ENCODE peak calls at places on chromosomes 13 and 19, in six cellular contexts. One of them, this sample, is unnamed. For H3K4me1, the result is how much of the 10 kb centered on the place peaks cover.

GRCh38 chr19:30602661-30603322 is 230.6 kb downstream of the ZNF536 start:
- DNase-seq in HCT116: no peak
- DNase-seq in K562: no peak
- DNase-seq in GM23338: no peak
- DNase-seq in stomach: no peak
- DNase-seq in esophagus muscularis mucosa: peak
- DNase-seq in this sample: no peak

GRCh38 chr19:16372065-16372915 is 47.7 kb downstream of the KLF2 start:
- DNase-seq in HCT116: no peak
- DNase-seq in K562: no peak
- DNase-seq in GM23338: no peak
- DNase-seq in stomach: no peak
- DNase-seq in esophagus muscularis mucosa: no peak
- DNase-seq in this sample: no peak

GRCh38 chr13:27662738-27663470 is 41.2 kb downstream of the POLR1D start:
- DNase-seq in HCT116: no peak
- DNase-seq in K562: no peak
- DNase-seq in GM23338: no peak
- DNase-seq in stomach: no peak
- DNase-seq in esophagus muscularis mucosa: no peak
- DNase-seq in this sample: no peak

GRCh38 chr19:17671906-17672305 is 16.2 kb downstream of the UNC13A start:
- DNase-seq in HCT116: peak
- DNase-seq in K562: peak
- DNase-seq in GM23338: peak
- DNase-seq in stomach: no peak
- DNase-seq in esophagus muscularis mucosa: no peak
- DNase-seq in this sample: no peak

GRCh38 chr13:113083402-113084061 is 22.1 kb upstream of the F7 start:
- DNase-seq in HCT116: peak
- DNase-seq in K562: no peak
- DNase-seq in GM23338: no peak
- DNase-seq in stomach: no peak
- DNase-seq in esophagus muscularis mucosa: no peak
- DNase-seq in this sample: peak

GRCh38 chr13:40515702-40516101 is 150.7 kb downstream of the FOXO1 start:
- DNase-seq in HCT116: no peak
- DNase-seq in K562: no peak
- DNase-seq in GM23338: no peak
- DNase-seq in stomach: no peak
- DNase-seq in esophagus muscularis mucosa: no peak
- DNase-seq in this sample: no peak

GRCh38 chr13:60335531-60335930 is 61.5 kb upstream of the TDRD3 start:
- DNase-seq in HCT116: no peak
- DNase-seq in K562: no peak
- DNase-seq in GM23338: peak
- DNase-seq in stomach: no peak
- DNase-seq in esophagus muscularis mucosa: no peak
- DNase-seq in this sample: no peak

GRCh38 chr19:18785179-18786124 is 5.7 kb downstream of the COMP start:
- DNase-seq in HCT116: peak
- DNase-seq in K562: peak
- DNase-seq in GM23338: peak
- DNase-seq in stomach: peak
- DNase-seq in esophagus muscularis mucosa: no peak
- DNase-seq in this sample: peak

GRCh38 chr19:12985049-12985776 is 10.1 kb upstream of the NFIX start:
- DNase-seq in HCT116: peak
- DNase-seq in K562: peak
- DNase-seq in GM23338: no peak
- DNase-seq in stomach: peak
- DNase-seq in esophagus muscularis mucosa: peak
- DNase-seq in this sample: no peak

GRCh38 chr19:17618919-17619318 is 63.5 kb downstream of the COLGALT1 start:
- DNase-seq in HCT116: no peak
- DNase-seq in K562: no peak
- DNase-seq in GM23338: no peak
- DNase-seq in stomach: no peak
- DNase-seq in esophagus muscularis mucosa: no peak
- DNase-seq in this sample: no peak

GRCh38 chr19:44748426-44749254 is at the start of gene BCL3:
- DNase-seq in HCT116: no peak
- DNase-seq in K562: peak
- DNase-seq in GM23338: peak
- DNase-seq in stomach: peak
- DNase-seq in esophagus muscularis mucosa: no peak
- DNase-seq in this sample: peak

GRCh38 chr13:63699948-63700347 is 2284.3 kb upstream of the PCDH20 start:
- DNase-seq in HCT116: no peak
- DNase-seq in K562: no peak
- DNase-seq in GM23338: no peak
- DNase-seq in stomach: no peak
- DNase-seq in esophagus muscularis mucosa: no peak
- DNase-seq in this sample: no peak

GRCh38 chr19:45569619-45570421 is 14.8 kb downstream of the OPA3 start:
- DNase-seq in HCT116: peak
- DNase-seq in K562: peak
- DNase-seq in GM23338: peak
- DNase-seq in stomach: peak
- DNase-seq in esophagus muscularis mucosa: no peak
- DNase-seq in this sample: peak

GRCh38 chr19:28508666-28509065 is 704.3 kb downstream of the UQCRFS1 start:
- DNase-seq in HCT116: no peak
- DNase-seq in K562: no peak
- DNase-seq in GM23338: no peak
- DNase-seq in stomach: no peak
- DNase-seq in esophagus muscularis mucosa: peak
- DNase-seq in this sample: no peak

GRCh38 chr19:44848036-44848804 is 2.1 kb downstream of the NECTIN2 start:
- DNase-seq in HCT116: no peak
- DNase-seq in K562: no peak
- DNase-seq in GM23338: peak
- DNase-seq in stomach: no peak
- DNase-seq in esophagus muscularis mucosa: no peak
- DNase-seq in this sample: peak

GRCh38 chr19:54462713-54463530 is 656 bp downstream of the LENG9 start:
- DNase-seq in HCT116: no peak
- DNase-seq in K562: no peak
- DNase-seq in GM23338: peak
- DNase-seq in stomach: peak
- DNase-seq in esophagus muscularis mucosa: no peak
- DNase-seq in this sample: peak

GRCh38 chr13:41455725-41456419 is 1.5 kb upstream of the RGCC start:
- DNase-seq in HCT116: no peak
- DNase-seq in K562: no peak
- DNase-seq in GM23338: peak
- DNase-seq in stomach: no peak
- DNase-seq in esophagus muscularis mucosa: no peak
- DNase-seq in this sample: no peak

GRCh38 chr19:33580645-33581037 is 41.1 kb upstream of the CHST8 start:
- DNase-seq in HCT116: no peak
- DNase-seq in K562: no peak
- DNase-seq in GM23338: no peak
- DNase-seq in stomach: no peak
- DNase-seq in esophagus muscularis mucosa: no peak
- DNase-seq in this sample: peak

GRCh38 chr19:41951686-41952172 is 7.4 kb downstream of the RABAC1 start:
- DNase-seq in HCT116: peak
- DNase-seq in K562: peak
- DNase-seq in GM23338: peak
- DNase-seq in stomach: peak
- DNase-seq in esophagus muscularis mucosa: no peak
- DNase-seq in this sample: peak

GRCh38 chr13:112057736-112058518 is 9.0 kb upstream of the SOX1 start:
- DNase-seq in HCT116: no peak
- DNase-seq in K562: peak
- DNase-seq in GM23338: peak
- DNase-seq in stomach: no peak
- DNase-seq in esophagus muscularis mucosa: no peak
- DNase-seq in this sample: no peak

GRCh38 chr13:50410921-50411712 is 395.9 kb downstream of the KCNRG start:
- DNase-seq in HCT116: peak
- DNase-seq in K562: peak
- DNase-seq in GM23338: no peak
- DNase-seq in stomach: no peak
- DNase-seq in esophagus muscularis mucosa: no peak
- DNase-seq in this sample: no peak

GRCh38 chr19:54209748-54210494 is 9.3 kb downstream of the RPS9 start:
- DNase-seq in HCT116: peak
- DNase-seq in K562: peak
- DNase-seq in GM23338: no peak
- DNase-seq in stomach: peak
- DNase-seq in esophagus muscularis mucosa: peak
- DNase-seq in this sample: peak

GRCh38 chr13:48242677-48243076 is 9.7 kb downstream of the ITM2B start:
- DNase-seq in HCT116: no peak
- DNase-seq in K562: no peak
- DNase-seq in GM23338: no peak
- DNase-seq in stomach: no peak
- DNase-seq in esophagus muscularis mucosa: no peak
- DNase-seq in this sample: no peak

GRCh38 chr13:48236528-48237353 is 3.7 kb downstream of the ITM2B start:
- DNase-seq in HCT116: no peak
- DNase-seq in K562: no peak
- DNase-seq in GM23338: no peak
- DNase-seq in stomach: no peak
- DNase-seq in esophagus muscularis mucosa: no peak
- DNase-seq in this sample: no peak

GRCh38 chr13:48246097-48246496 is 13.1 kb downstream of the ITM2B start:
- DNase-seq in HCT116: no peak
- DNase-seq in K562: no peak
- DNase-seq in GM23338: no peak
- DNase-seq in stomach: no peak
- DNase-seq in esophagus muscularis mucosa: no peak
- DNase-seq in this sample: no peak

GRCh38 chr13:48244159-48244558 is 11.2 kb downstream of the ITM2B start:
- DNase-seq in HCT116: no peak
- DNase-seq in K562: no peak
- DNase-seq in GM23338: no peak
- DNase-seq in stomach: no peak
- DNase-seq in esophagus muscularis mucosa: no peak
- DNase-seq in this sample: no peak

GRCh38 chr13:48241651-48242050 is 8.6 kb downstream of the ITM2B start:
- DNase-seq in HCT116: no peak
- DNase-seq in K562: no peak
- DNase-seq in GM23338: no peak
- DNase-seq in stomach: no peak
- DNase-seq in esophagus muscularis mucosa: no peak
- DNase-seq in this sample: no peak
- TF ChIP-seq POLR2AphosphoS5 in HCT116: no peak
- TF ChIP-seq POLR2AphosphoS5 in K562: no peak
- TF ChIP-seq POLR2AphosphoS5 in GM23338: no peak
- TF ChIP-seq POLR2AphosphoS5 in stomach: no peak
- TF ChIP-seq POLR2AphosphoS5 in esophagus muscularis mucosa: no peak
- TF ChIP-seq POLR2AphosphoS5 in this sample: no peak

GRCh38 chr19:14267224-14267741 is 61.3 kb upstream of the ADGRL1 start:
- DNase-seq in HCT116: no peak
- DNase-seq in K562: no peak
- DNase-seq in GM23338: no peak
- DNase-seq in stomach: no peak
- DNase-seq in esophagus muscularis mucosa: no peak
- DNase-seq in this sample: no peak

GRCh38 chr19:14277608-14278007 is 71.6 kb upstream of the ADGRL1 start:
- DNase-seq in HCT116: no peak
- DNase-seq in K562: no peak
- DNase-seq in GM23338: no peak
- DNase-seq in stomach: no peak
- DNase-seq in esophagus muscularis mucosa: no peak
- DNase-seq in this sample: no peak

GRCh38 chr19:14271830-14272229 is 65.9 kb upstream of the ADGRL1 start:
- DNase-seq in HCT116: no peak
- DNase-seq in K562: peak
- DNase-seq in GM23338: no peak
- DNase-seq in stomach: no peak
- DNase-seq in esophagus muscularis mucosa: no peak
- DNase-seq in this sample: no peak

DNA sequence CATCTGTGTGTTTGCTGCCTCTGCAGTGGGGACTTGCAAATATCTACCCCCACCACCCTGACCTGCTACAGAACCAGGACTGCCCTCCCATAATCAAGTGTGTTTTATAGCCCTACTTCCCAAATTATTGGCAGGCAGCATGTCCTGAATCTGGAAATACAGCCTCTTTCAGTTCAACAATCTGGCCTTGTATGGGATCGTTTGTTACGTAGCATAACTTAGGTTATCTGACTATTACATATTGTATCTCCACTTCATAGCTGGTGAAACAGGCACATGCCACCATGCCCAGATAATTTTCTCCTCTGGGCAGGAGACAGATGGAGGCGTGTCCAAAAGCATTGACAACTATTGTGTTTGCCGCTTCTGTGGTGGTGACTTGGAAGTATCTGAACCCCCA is 66.7 kb upstream of the ADGRL1 start:
- DNase-seq in HCT116: no peak
- DNase-seq in K562: no peak
- DNase-seq in GM23338: no peak
- DNase-seq in stomach: no peak
- DNase-seq in esophagus muscularis mucosa: no peak
- DNase-seq in this sample: no peak
- H3K4me1 ChIP-seq in HCT116: under half
- H3K4me1 ChIP-seq in K562: under half
- H3K4me1 ChIP-seq in GM23338: under half
- H3K4me1 ChIP-seq in stomach: under half
- H3K4me1 ChIP-seq in esophagus muscularis mucosa: under half
- H3K4me1 ChIP-seq in this sample: under half

GRCh38 chr19:11198769-11199469 is 1.6 kb upstream of the KANK2 start:
- DNase-seq in HCT116: no peak
- DNase-seq in K562: no peak
- DNase-seq in GM23338: no peak
- DNase-seq in stomach: no peak
- DNase-seq in esophagus muscularis mucosa: no peak
- DNase-seq in this sample: no peak
- H3K27ac ChIP-seq in HCT116: peak
- H3K27ac ChIP-seq in K562: peak
- H3K27ac ChIP-seq in GM23338: peak
- H3K27ac ChIP-seq in stomach: peak
- H3K27ac ChIP-seq in esophagus muscularis mucosa: peak
- H3K27ac ChIP-seq in this sample: peak

DNA sequence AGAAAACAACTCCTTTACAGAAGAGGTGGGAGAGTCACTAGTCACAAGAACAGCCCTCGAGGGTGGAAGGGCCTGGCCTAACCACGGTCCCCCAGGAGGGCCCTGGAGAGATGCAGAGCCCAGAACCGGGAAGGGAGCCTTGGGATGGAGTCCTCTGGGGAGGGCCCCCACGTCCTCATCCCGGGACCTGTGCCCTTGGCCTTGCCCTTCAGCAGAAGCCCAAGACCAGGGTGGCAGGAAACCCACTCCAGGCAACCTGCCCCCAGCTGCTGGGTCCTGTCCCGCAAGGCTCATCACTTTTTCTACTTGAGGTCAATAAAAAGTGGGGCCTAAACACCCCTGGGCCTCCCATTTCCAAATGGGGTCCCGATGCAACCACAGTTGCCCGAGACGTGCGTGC is 2.3 kb upstream of the ATP8B3 start:
- DNase-seq in HCT116: no peak
- DNase-seq in K562: no peak
- DNase-seq in GM23338: no peak
- DNase-seq in stomach: no peak
- DNase-seq in esophagus muscularis mucosa: no peak
- DNase-seq in this sample: no peak
- TF ChIP-seq POLR2AphosphoS5 in HCT116: peak
- TF ChIP-seq POLR2AphosphoS5 in K562: peak
- TF ChIP-seq POLR2AphosphoS5 in GM23338: no peak
- TF ChIP-seq POLR2AphosphoS5 in stomach: no peak
- TF ChIP-seq POLR2AphosphoS5 in esophagus muscularis mucosa: no peak
- TF ChIP-seq POLR2AphosphoS5 in this sample: no peak